ENCODE peak calls at places on chromosome 1, in four cellular contexts. X, F, I and W are unnamed samples.
A peak's percentile ranks its signal among the peaks of the same experiment; 100 is the strongest.

GRCh38 chr1:1001057-1001630 is 1.2 kb upstream of the HES4 start:
- DNase-seq in X (no peak), F (no peak), I (no peak), W (no peak)

GRCh38 chr1:67372136-67372535 is 58.1 kb downstream of the SERBP1 start:
- DNase-seq in X (no peak), F (peak; percentile 36), I (no peak), W (no peak)

GRCh38 chr1:247576514-247576913 is 11.6 kb upstream of the OR2G2 start:
- DNase-seq in X (no peak), F (no peak), I (no peak), W (no peak)

GRCh38 chr1:36771222-36771621 is 263.1 kb downstream of the GRIK3 start:
- DNase-seq in X (no peak), F (no peak), I (no peak), W (peak; percentile 25)

GRCh38 chr1:203640723-203641523 is 14.3 kb downstream of the ATP2B4 start:
- DNase-seq in X (no peak), F (no peak), I (no peak), W (no peak)

GRCh38 chr1:169119405-169119804 is 12.9 kb downstream of the ATP1B1 start:
- DNase-seq in X (no peak), F (peak; percentile 56), I (no peak), W (no peak)

GRCh38 chr1:160261526-160261877 is 847 bp downstream of the DCAF8 start:
- DNase-seq in X (peak; percentile 62), F (peak; percentile 85), I (peak; percentile 78), W (peak; percentile 89)

GRCh38 chr1:205186191-205186590 is 25.3 kb downstream of the DSTYK start:
- DNase-seq in X (no peak), F (no peak), I (no peak), W (no peak)

GRCh38 chr1:240663160-240663879 is 51.4 kb upstream of the GREM2 start:
- DNase-seq in X (no peak), F (no peak), I (no peak), W (no peak)

GRCh38 chr1:165228676-165229075 is 127.8 kb downstream of the LMX1A start:
- DNase-seq in X (no peak), F (no peak), I (no peak), W (no peak)

GRCh38 chr1:51957618-51958017 is 32.9 kb downstream of the RAB3B start:
- DNase-seq in X (peak; percentile 17), F (no peak), I (no peak), W (no peak)

GRCh38 chr1:21490774-21491482 is 18.3 kb upstream of the ALPL start:
- DNase-seq in X (peak; percentile 42), F (peak; percentile 53), I (peak; percentile 37), W (no peak)

GRCh38 chr1:14003552-14003951 is 303.6 kb downstream of the PRDM2 start:
- DNase-seq in X (no peak), F (no peak), I (no peak), W (no peak)

GRCh38 chr1:33180226-33181037 is 1.4 kb downstream of the TRIM62 start:
- DNase-seq in X (peak; percentile 95), F (peak; percentile 89), I (peak; percentile 79), W (peak; percentile 92)

GRCh38 chr1:235608278-235608677 is 41.3 kb downstream of the GNG4 start:
- DNase-seq in X (no peak), F (no peak), I (no peak), W (no peak)

GRCh38 chr1:208509072-208509471 is 264.9 kb upstream of the PLXNA2 start:
- DNase-seq in X (no peak), F (no peak), I (no peak), W (no peak)

GRCh38 chr1:72485786-72486185 is 203.4 kb upstream of the NEGR1 start:
- DNase-seq in X (no peak), F (peak; percentile 15), I (no peak), W (no peak)

GRCh38 chr1:182781849-182782586 is 7.6 kb upstream of the NPL start:
- DNase-seq in X (peak; percentile 77), F (peak; percentile 64), I (peak; percentile 80), W (peak; percentile 88)

GRCh38 chr1:91712981-91713841 is 172.7 kb downstream of the TGFBR3 start:
- DNase-seq in X (no peak), F (peak; percentile 19), I (peak; percentile 57), W (peak; percentile 71)

GRCh38 chr1:202105571-202106339 is 17.0 kb upstream of the GPR37L1 start:
- DNase-seq in X (peak; percentile 63), F (peak; percentile 61), I (no peak), W (no peak)

GRCh38 chr1:86155807-86156561 is 588 bp downstream of the COL24A1 start:
- DNase-seq in X (peak; percentile 7), F (peak; percentile 45), I (no peak), W (no peak)

GRCh38 chr1:23559985-23560755 is 869 bp upstream of the ID3 start:
- DNase-seq in X (no peak), F (no peak), I (no peak), W (no peak)

GRCh38 chr1:226568077-226568831 is 19.7 kb downstream of the STUM start:
- DNase-seq in X (no peak), F (no peak), I (no peak), W (no peak)

GRCh38 chr1:98405581-98406059 is 255.9 kb upstream of the SNX7 start:
- DNase-seq in X (no peak), F (peak; percentile 20), I (no peak), W (no peak)

GRCh38 chr1:172002725-172003345 is 161.5 kb downstream of the DNM3 start:
- DNase-seq in X (peak; percentile 23), F (peak; percentile 81), I (peak; percentile 28), W (peak; percentile 61)

GRCh38 chr1:162908236-162908635 is 47.3 kb upstream of the CCDC190 start:
- DNase-seq in X (no peak), F (no peak), I (no peak), W (no peak)

GRCh38 chr1:161763522-161764098 is 2.5 kb upstream of the ATF6 start:
- DNase-seq in X (peak; percentile 46), F (peak; percentile 14), I (peak; percentile 54), W (peak; percentile 76)

GRCh38 chr1:155075535-155075934 is 3.1 kb upstream of the EFNA3 start:
- DNase-seq in X (no peak), F (no peak), I (no peak), W (no peak)

GRCh38 chr1:16458801-16459200 is 18.3 kb downstream of the NECAP2 start:
- DNase-seq in X (no peak), F (no peak), I (no peak), W (no peak)

GRCh38 chr1:54781023-54781723 is 16.9 kb upstream of the PARS2 start:
- DNase-seq in X (no peak), F (no peak), I (no peak), W (no peak)

GRCh38 chr1:176531036-176531435 is 68.1 kb downstream of the PAPPA2 start:
- DNase-seq in X (no peak), F (no peak), I (no peak), W (no peak)